ENCODE peak calls at places on chromosomes 4 and X, in seven cellular contexts. N is neuronal stem cell, C is H9, D is mesendoderm, F is trophoblast cell, Y is H1, K is IMR-90. M is an unnamed sample.

GRCh38 chr4:123340381-123340701 is 56.3 kb upstream of the SPRY1 start:
- DNase-seq in N (no peak), C (no peak), D (no peak), F (no peak), Y (no peak), K (peak; percentile 95), M (peak; percentile 85)

GRCh38 chr4:123104275-123104674 is 181.9 kb upstream of the NUDT6 start:
- DNase-seq in N (no peak), C (no peak), D (no peak), F (no peak), Y (no peak), K (peak; percentile 6), M (no peak)

GRCh38 chrX:17187301-17187836 is 187.6 kb upstream of the NHS start:
- DNase-seq in N (no peak), C (no peak), D (no peak), F (no peak), Y (no peak), K (no peak), M (no peak)

GRCh38 chr4:30721353-30722091 is 1.4 kb downstream of the PCDH7 start:
- DNase-seq in N (peak; percentile 54), C (peak; percentile 55), D (peak; percentile 77), F (no peak), Y (peak; percentile 76), K (peak; percentile 44), M (peak; percentile 64)

GRCh38 chrX:151151668-151152267 is 24.6 kb upstream of the GPR50 start:
- DNase-seq in N (peak; percentile 40), C (peak; percentile 35), D (peak; percentile 51), F (peak; percentile 16), Y (peak; percentile 47), K (peak; percentile 54), M (peak; percentile 35)

GRCh38 chr4:77599378-77599777 is 6.2 kb upstream of the CXCL13 start:
- DNase-seq in N (no peak), C (peak; percentile 52), D (peak; percentile 66), F (peak; percentile 21), Y (no peak), K (peak; percentile 41), M (peak; percentile 52)

GRCh38 chr4:41176357-41176756 is 38.0 kb downstream of the APBB2 start:
- DNase-seq in N (no peak), C (no peak), D (no peak), F (no peak), Y (no peak), K (peak; percentile 81), M (peak; percentile 23)

GRCh38 chr4:35700663-35701062 is 543.7 kb downstream of the ARAP2 start:
- DNase-seq in N (no peak), C (no peak), D (no peak), F (no peak), Y (no peak), K (no peak), M (no peak)

GRCh38 chr4:112910109-112910736 is 139.2 kb upstream of the ANK2 start:
- DNase-seq in N (no peak), C (no peak), D (no peak), F (no peak), Y (no peak), K (peak; percentile 13), M (peak; percentile 53)

GRCh38 chr4:168634276-168634802 is 137.5 kb downstream of the PALLD start:
- DNase-seq in N (peak; percentile 20), C (no peak), D (peak; percentile 85), F (no peak), Y (no peak), K (peak; percentile 92), M (peak; percentile 96)

GRCh38 chrX:102930990-102931756 is 5.9 kb upstream of the RAB40AL start:
- DNase-seq in N (no peak), C (no peak), D (no peak), F (no peak), Y (no peak), K (peak; percentile 37), M (no peak)

GRCh38 chr4:110854021-110854678 is 231.3 kb upstream of the PITX2 start:
- DNase-seq in N (no peak), C (no peak), D (peak; percentile 42), F (peak; percentile 83), Y (no peak), K (peak; percentile 84), M (peak; percentile 93)

GRCh38 chrX:7983594-7983993 is 56.4 kb upstream of the PNPLA4 start:
- DNase-seq in N (no peak), C (no peak), D (no peak), F (no peak), Y (no peak), K (no peak), M (no peak)

GRCh38 chr4:2932951-2933565 is 30.1 kb downstream of the NOP14 start:
- DNase-seq in N (no peak), C (no peak), D (no peak), F (no peak), Y (no peak), K (no peak), M (no peak)

GRCh38 chr4:37675587-37676290 is 10.4 kb downstream of the RELL1 start:
- DNase-seq in N (no peak), C (no peak), D (no peak), F (no peak), Y (no peak), K (no peak), M (no peak)

GRCh38 chrX:114152130-114152529 is 431.8 kb upstream of the HTR2C start:
- DNase-seq in N (no peak), C (no peak), D (peak; percentile 35), F (peak; percentile 9), Y (no peak), K (no peak), M (peak; percentile 82)

GRCh38 chrX:139559383-139560042 is 29.0 kb downstream of the F9 start:
- DNase-seq in N (peak; percentile 45), C (peak; percentile 39), D (peak; percentile 75), F (peak; percentile 20), Y (no peak), K (peak; percentile 43), M (peak; percentile 7)

GRCh38 chrX:39296472-39296871 is 495.2 kb downstream of the MID1IP1 start:
- DNase-seq in N (no peak), C (no peak), D (no peak), F (no peak), Y (no peak), K (no peak), M (no peak)

GRCh38 chrX:129779747-129780146 is at the start of gene SASH3:
- DNase-seq in N (no peak), C (no peak), D (no peak), F (no peak), Y (no peak), K (no peak), M (no peak)

DNA sequence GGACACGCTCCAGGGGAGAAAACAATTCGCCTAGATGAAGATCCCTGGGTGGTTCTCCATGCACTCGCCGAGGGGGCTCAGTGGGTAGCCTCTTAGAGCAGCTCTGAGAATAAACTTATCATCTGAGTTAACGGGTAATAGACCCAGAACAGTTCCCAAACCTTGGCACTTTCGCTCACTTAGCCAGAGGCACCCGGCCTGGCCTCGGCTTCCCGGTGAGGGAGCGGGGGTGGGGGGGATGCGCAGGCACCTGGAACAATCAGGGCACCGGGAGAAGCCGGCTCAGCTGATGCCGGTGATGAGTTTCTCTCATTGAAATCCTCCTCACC is 405 bp upstream of the ZAR1 start:
- DNase-seq in N (no peak), C (peak; percentile 46), D (peak; percentile 6), F (no peak), Y (peak; percentile 59), K (no peak), M (no peak)
- H3K79me1 ChIP-seq in N (no peaks in the 10 kb centered on the region), C (no peaks in the 10 kb centered on the region), D (no peaks in the 10 kb centered on the region), F (no peaks in the 10 kb centered on the region), Y (no peaks in the 10 kb centered on the region), K (no peaks in the 10 kb centered on the region), M (no peaks in the 10 kb centered on the region)

DNA sequence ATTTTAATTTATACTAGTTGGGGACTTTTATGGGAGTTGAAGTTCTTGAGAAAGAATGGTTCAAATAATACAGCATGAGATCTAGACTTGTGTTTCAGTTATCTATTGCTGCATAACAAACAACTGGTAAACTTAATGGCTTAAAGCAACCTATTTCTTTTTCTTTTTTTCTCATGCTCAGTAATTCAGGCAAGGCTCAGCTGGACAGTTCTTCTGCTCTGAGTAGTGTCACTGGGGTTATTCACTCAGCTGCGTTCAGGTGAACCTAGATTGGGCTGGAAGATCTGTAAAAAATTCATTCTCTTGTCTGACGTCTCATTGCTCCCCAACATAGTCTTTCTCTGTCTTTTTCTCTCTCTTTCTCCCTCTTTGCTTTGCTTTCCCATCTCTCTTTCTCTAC is 291.7 kb downstream of the GBA3 start:
- DNase-seq in N (no peak), C (no peak), D (no peak), F (no peak), Y (no peak), K (no peak), M (no peak)
- H3K18ac ChIP-seq in N (no peak overlapping the region), C (no peak overlapping the region), D (no peak overlapping the region), F (no peak overlapping the region), Y (no peak overlapping the region), K (no peak overlapping the region), M (no peak overlapping the region)

GRCh38 chrX:80285131-80285773 is 135.0 kb upstream of the TENT5D start:
- DNase-seq in N (peak; percentile 33), C (peak; percentile 43), D (peak; percentile 55), F (no peak), Y (peak; percentile 44), K (peak; percentile 1), M (peak; percentile 23)
- H3K79me1 ChIP-seq in N (no peaks in the 10 kb centered on the region), C (no peaks in the 10 kb centered on the region), D (no peaks in the 10 kb centered on the region), F (no peaks in the 10 kb centered on the region), Y (no peaks in the 10 kb centered on the region), K (no peaks in the 10 kb centered on the region), M (no peaks in the 10 kb centered on the region)

DNA sequence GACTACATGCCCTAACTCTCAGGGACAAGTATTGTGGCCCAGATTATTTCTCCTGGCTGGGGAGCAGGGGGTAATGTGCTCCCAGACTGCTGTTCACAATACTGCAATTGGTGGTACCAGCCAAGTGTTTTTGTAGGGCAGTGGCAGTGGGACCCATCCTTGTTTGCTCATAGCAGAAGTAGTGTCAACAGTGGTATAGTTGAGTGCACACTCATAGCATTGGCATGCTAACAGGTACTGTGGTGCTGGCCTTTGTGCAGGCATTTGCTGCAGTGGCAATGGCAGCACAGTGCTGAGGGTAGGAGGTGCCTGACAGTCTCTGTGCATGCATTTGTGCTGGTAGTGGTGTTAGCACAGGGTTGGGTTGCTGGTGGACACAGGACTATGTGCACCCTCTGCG is 995.0 kb downstream of the SH3BGRL start:
- DNase-seq in N (no peak), C (no peak), D (peak; percentile 0), F (peak; percentile 7), Y (no peak), K (no peak), M (no peak)
- H3K18ac ChIP-seq in N (no peak overlapping the region), C (no peak overlapping the region), D (no peak overlapping the region), F (no peak overlapping the region), Y (no peak overlapping the region), K (no peak overlapping the region), M (no peak overlapping the region)

DNA sequence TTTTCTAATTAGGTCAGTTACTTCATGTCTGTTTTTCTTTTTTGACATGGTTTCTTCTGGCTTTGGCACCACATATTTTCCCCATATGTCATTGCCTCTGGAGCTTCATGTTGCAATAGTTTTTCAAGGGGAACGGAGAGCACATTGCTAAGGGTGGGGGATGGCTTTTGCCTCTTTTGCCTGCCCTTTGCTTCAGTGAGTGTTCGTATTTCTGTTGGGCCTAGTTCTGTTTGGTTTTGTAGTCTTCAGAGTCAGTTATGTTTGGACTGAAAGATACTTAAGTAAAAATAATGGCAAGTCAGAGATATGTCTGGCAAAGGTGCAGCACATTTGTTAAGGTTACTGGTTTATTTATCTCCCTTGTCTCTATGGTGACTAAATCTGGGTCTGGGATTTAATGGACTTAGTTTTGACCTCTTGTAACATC is 29.1 kb downstream of the FHL1 start:
- DNase-seq in N (no peak), C (no peak), D (no peak), F (no peak), Y (no peak), K (peak; percentile 90), M (peak; percentile 94)
- H3K79me1 ChIP-seq in N (no peaks in the 10 kb centered on the region), C (no peaks in the 10 kb centered on the region), D (no peaks in the 10 kb centered on the region), F (no peaks in the 10 kb centered on the region), Y (no peaks in the 10 kb centered on the region), K (peaks cover 7% of the 10 kb centered on the region), M (peaks cover 1% of the 10 kb centered on the region)

GRCh38 chr4:121018543-121018942 is 53.8 kb downstream of the NDNF start:
- DNase-seq in N (no peak), C (no peak), D (no peak), F (no peak), Y (no peak), K (no peak), M (no peak)
- H3K18ac ChIP-seq in N (no peak overlapping the region), C (no peak overlapping the region), D (no peak overlapping the region), F (no peak overlapping the region), Y (no peak overlapping the region), K (no peak overlapping the region), M (no peak overlapping the region)